ENCODE peak calls at places on chromosomes 5 and 9, in eight cellular contexts. One of them, this sample, is unnamed.
A peak's percentile ranks its signal among the peaks of the same experiment; 100 is the strongest.

GRCh38 chr5:83551826-83552225 is 80.3 kb downstream of the VCAN start:
- DNase-seq in transverse colon: no peak
- DNase-seq in OCI-LY7: no peak
- DNase-seq in psoas muscle: no peak
- DNase-seq in tibial nerve: no peak
- DNase-seq in SK-N-SH: no peak
- DNase-seq in right lobe of liver: no peak
- DNase-seq in heart left ventricle: no peak
- DNase-seq in this sample: no peak

GRCh38 chr9:69176446-69177135 is 2.5 kb downstream of the TJP2 start:
- DNase-seq in transverse colon: peak; percentile 15
- DNase-seq in OCI-LY7: no peak
- DNase-seq in psoas muscle: no peak
- DNase-seq in tibial nerve: no peak
- DNase-seq in SK-N-SH: no peak
- DNase-seq in right lobe of liver: no peak
- DNase-seq in heart left ventricle: no peak
- DNase-seq in this sample: no peak

GRCh38 chr5:14400085-14400484 is 181.5 kb upstream of the OTULINL start:
- DNase-seq in transverse colon: no peak
- DNase-seq in OCI-LY7: no peak
- DNase-seq in psoas muscle: no peak
- DNase-seq in tibial nerve: no peak
- DNase-seq in SK-N-SH: peak; percentile 53
- DNase-seq in right lobe of liver: no peak
- DNase-seq in heart left ventricle: no peak
- DNase-seq in this sample: no peak

GRCh38 chr9:126000731-126001580 is 253.8 kb downstream of the PBX3 start:
- DNase-seq in transverse colon: no peak
- DNase-seq in OCI-LY7: no peak
- DNase-seq in psoas muscle: peak; percentile 26
- DNase-seq in tibial nerve: no peak
- DNase-seq in SK-N-SH: peak; percentile 33
- DNase-seq in right lobe of liver: peak; percentile 88
- DNase-seq in heart left ventricle: no peak
- DNase-seq in this sample: peak; percentile 47

GRCh38 chr9:135997070-135998012 is 36.2 kb upstream of the UBAC1 start:
- DNase-seq in transverse colon: no peak
- DNase-seq in OCI-LY7: no peak
- DNase-seq in psoas muscle: no peak
- DNase-seq in tibial nerve: no peak
- DNase-seq in SK-N-SH: peak; percentile 70
- DNase-seq in right lobe of liver: no peak
- DNase-seq in heart left ventricle: no peak
- DNase-seq in this sample: no peak

GRCh38 chr9:129823163-129823933 is 588 bp downstream of the TOR1A start:
- DNase-seq in transverse colon: no peak
- DNase-seq in OCI-LY7: peak; percentile 48
- DNase-seq in psoas muscle: no peak
- DNase-seq in tibial nerve: no peak
- DNase-seq in SK-N-SH: peak; percentile 76
- DNase-seq in right lobe of liver: peak; percentile 55
- DNase-seq in heart left ventricle: peak; percentile 22
- DNase-seq in this sample: no peak

GRCh38 chr5:133458435-133458834 is 153.9 kb downstream of the FSTL4 start:
- DNase-seq in transverse colon: no peak
- DNase-seq in OCI-LY7: no peak
- DNase-seq in psoas muscle: no peak
- DNase-seq in tibial nerve: no peak
- DNase-seq in SK-N-SH: peak; percentile 78
- DNase-seq in right lobe of liver: no peak
- DNase-seq in heart left ventricle: no peak
- DNase-seq in this sample: no peak

GRCh38 chr9:70403618-70404025 is 10.8 kb downstream of the KLF9 start:
- DNase-seq in transverse colon: no peak
- DNase-seq in OCI-LY7: no peak
- DNase-seq in psoas muscle: no peak
- DNase-seq in tibial nerve: no peak
- DNase-seq in SK-N-SH: no peak
- DNase-seq in right lobe of liver: no peak
- DNase-seq in heart left ventricle: no peak
- DNase-seq in this sample: no peak

GRCh38 chr9:17942498-17942897 is 363.6 kb downstream of the SH3GL2 start:
- DNase-seq in transverse colon: peak; percentile 19
- DNase-seq in OCI-LY7: no peak
- DNase-seq in psoas muscle: no peak
- DNase-seq in tibial nerve: no peak
- DNase-seq in SK-N-SH: no peak
- DNase-seq in right lobe of liver: no peak
- DNase-seq in heart left ventricle: no peak
- DNase-seq in this sample: no peak

GRCh38 chr9:97848582-97849237 is 4.3 kb upstream of the FOXE1 start:
- DNase-seq in transverse colon: no peak
- DNase-seq in OCI-LY7: no peak
- DNase-seq in psoas muscle: peak; percentile 57
- DNase-seq in tibial nerve: no peak
- DNase-seq in SK-N-SH: no peak
- DNase-seq in right lobe of liver: peak; percentile 68
- DNase-seq in heart left ventricle: no peak
- DNase-seq in this sample: peak; percentile 74

GRCh38 chr9:108761530-108762347 is 94.0 kb downstream of the ACTL7B start:
- DNase-seq in transverse colon: peak; percentile 61
- DNase-seq in OCI-LY7: peak; percentile 51
- DNase-seq in psoas muscle: peak; percentile 59
- DNase-seq in tibial nerve: peak; percentile 42
- DNase-seq in SK-N-SH: peak; percentile 69
- DNase-seq in right lobe of liver: no peak
- DNase-seq in heart left ventricle: peak; percentile 51
- DNase-seq in this sample: peak; percentile 57

GRCh38 chr5:95861858-95862561 is 39.5 kb upstream of the GLRX start:
- DNase-seq in transverse colon: no peak
- DNase-seq in OCI-LY7: no peak
- DNase-seq in psoas muscle: no peak
- DNase-seq in tibial nerve: no peak
- DNase-seq in SK-N-SH: no peak
- DNase-seq in right lobe of liver: no peak
- DNase-seq in heart left ventricle: no peak
- DNase-seq in this sample: no peak

GRCh38 chr9:69180670-69181069 is 6.6 kb downstream of the TJP2 start:
- DNase-seq in transverse colon: peak; percentile 22
- DNase-seq in OCI-LY7: no peak
- DNase-seq in psoas muscle: no peak
- DNase-seq in tibial nerve: no peak
- DNase-seq in SK-N-SH: peak; percentile 74
- DNase-seq in right lobe of liver: no peak
- DNase-seq in heart left ventricle: peak; percentile 66
- DNase-seq in this sample: peak; percentile 79

GRCh38 chr9:121827251-121827967 is 176.0 kb downstream of the DAB2IP start:
- DNase-seq in transverse colon: no peak
- DNase-seq in OCI-LY7: no peak
- DNase-seq in psoas muscle: no peak
- DNase-seq in tibial nerve: no peak
- DNase-seq in SK-N-SH: no peak
- DNase-seq in right lobe of liver: no peak
- DNase-seq in heart left ventricle: no peak
- DNase-seq in this sample: no peak

GRCh38 chr5:4584982-4585381 is 555.1 kb upstream of the ADAMTS16 start:
- DNase-seq in transverse colon: no peak
- DNase-seq in OCI-LY7: no peak
- DNase-seq in psoas muscle: no peak
- DNase-seq in tibial nerve: no peak
- DNase-seq in SK-N-SH: no peak
- DNase-seq in right lobe of liver: no peak
- DNase-seq in heart left ventricle: no peak
- DNase-seq in this sample: no peak

GRCh38 chr5:6435356-6435755 is 13.3 kb upstream of the UBE2QL1 start:
- DNase-seq in transverse colon: no peak
- DNase-seq in OCI-LY7: peak; percentile 6
- DNase-seq in psoas muscle: peak; percentile 63
- DNase-seq in tibial nerve: no peak
- DNase-seq in SK-N-SH: no peak
- DNase-seq in right lobe of liver: no peak
- DNase-seq in heart left ventricle: no peak
- DNase-seq in this sample: no peak

GRCh38 chr5:116543501-116543900 is 31.1 kb downstream of the SEMA6A start:
- DNase-seq in transverse colon: no peak
- DNase-seq in OCI-LY7: no peak
- DNase-seq in psoas muscle: no peak
- DNase-seq in tibial nerve: no peak
- DNase-seq in SK-N-SH: no peak
- DNase-seq in right lobe of liver: no peak
- DNase-seq in heart left ventricle: no peak
- DNase-seq in this sample: no peak
- H3K27ac ChIP-seq in transverse colon: peak overlapping the region; percentile 88
- H3K27ac ChIP-seq in OCI-LY7: no peak overlapping the region
- H3K27ac ChIP-seq in psoas muscle: no peak overlapping the region
- H3K27ac ChIP-seq in tibial nerve: no peak overlapping the region
- H3K27ac ChIP-seq in SK-N-SH: no peak overlapping the region
- H3K27ac ChIP-seq in right lobe of liver: no peak overlapping the region
- H3K27ac ChIP-seq in heart left ventricle: no peak overlapping the region
- H3K27ac ChIP-seq in this sample: no peak overlapping the region

GRCh38 chr9:127575875-127576778 is 36.0 kb upstream of the STXBP1 start:
- DNase-seq in transverse colon: peak; percentile 68
- DNase-seq in OCI-LY7: no peak
- DNase-seq in psoas muscle: no peak
- DNase-seq in tibial nerve: no peak
- DNase-seq in SK-N-SH: no peak
- DNase-seq in right lobe of liver: peak; percentile 5
- DNase-seq in heart left ventricle: no peak
- DNase-seq in this sample: no peak
- H3K4me1 ChIP-seq in transverse colon: peaks cover 61% of the 10 kb centered on the region
- H3K4me1 ChIP-seq in OCI-LY7: peaks cover 6% of the 10 kb centered on the region
- H3K4me1 ChIP-seq in psoas muscle: peaks cover 4% of the 10 kb centered on the region
- H3K4me1 ChIP-seq in tibial nerve: peaks cover 38% of the 10 kb centered on the region
- H3K4me1 ChIP-seq in SK-N-SH: peaks cover 16% of the 10 kb centered on the region
- H3K4me1 ChIP-seq in right lobe of liver: peaks cover 2% of the 10 kb centered on the region
- H3K4me1 ChIP-seq in heart left ventricle: peaks cover 36% of the 10 kb centered on the region
- H3K4me1 ChIP-seq in this sample: no peaks in the 10 kb centered on the region

GRCh38 chr5:9186069-9186468 is 359.8 kb downstream of the SEMA5A start:
- DNase-seq in transverse colon: no peak
- DNase-seq in OCI-LY7: no peak
- DNase-seq in psoas muscle: no peak
- DNase-seq in tibial nerve: no peak
- DNase-seq in SK-N-SH: no peak
- DNase-seq in right lobe of liver: no peak
- DNase-seq in heart left ventricle: no peak
- DNase-seq in this sample: no peak

GRCh38 chr5:9187614-9188013 is 358.3 kb downstream of the SEMA5A start:
- DNase-seq in transverse colon: no peak
- DNase-seq in OCI-LY7: no peak
- DNase-seq in psoas muscle: no peak
- DNase-seq in tibial nerve: no peak
- DNase-seq in SK-N-SH: no peak
- DNase-seq in right lobe of liver: no peak
- DNase-seq in heart left ventricle: no peak
- DNase-seq in this sample: no peak

GRCh38 chr5:9189681-9190080 is 356.2 kb downstream of the SEMA5A start:
- DNase-seq in transverse colon: no peak
- DNase-seq in OCI-LY7: no peak
- DNase-seq in psoas muscle: no peak
- DNase-seq in tibial nerve: no peak
- DNase-seq in SK-N-SH: no peak
- DNase-seq in right lobe of liver: no peak
- DNase-seq in heart left ventricle: no peak
- DNase-seq in this sample: no peak

GRCh38 chr5:9188956-9189355 is 356.9 kb downstream of the SEMA5A start:
- DNase-seq in transverse colon: no peak
- DNase-seq in OCI-LY7: no peak
- DNase-seq in psoas muscle: no peak
- DNase-seq in tibial nerve: no peak
- DNase-seq in SK-N-SH: no peak
- DNase-seq in right lobe of liver: no peak
- DNase-seq in heart left ventricle: no peak
- DNase-seq in this sample: no peak

DNA sequence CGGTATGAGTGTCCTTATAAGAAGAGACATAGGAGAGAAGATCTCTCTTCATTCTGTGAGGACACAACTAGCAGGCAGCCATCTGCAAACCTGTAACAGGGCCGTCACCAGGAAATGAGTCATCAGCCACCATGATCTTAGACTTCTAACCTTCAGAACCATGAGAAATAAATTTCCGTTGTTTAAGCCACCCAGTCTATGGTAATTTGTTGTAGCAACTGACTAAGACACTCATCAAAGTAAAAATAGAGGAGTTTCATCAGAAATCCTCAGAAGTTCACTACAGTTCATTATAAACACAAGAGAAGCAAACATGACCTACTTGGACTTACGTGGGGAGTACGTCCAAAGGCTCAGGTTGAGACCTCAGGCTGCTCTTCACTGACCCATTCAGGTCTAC is 357.7 kb downstream of the SEMA5A start:
- DNase-seq in transverse colon: no peak
- DNase-seq in OCI-LY7: no peak
- DNase-seq in psoas muscle: no peak
- DNase-seq in tibial nerve: no peak
- DNase-seq in SK-N-SH: no peak
- DNase-seq in right lobe of liver: no peak
- DNase-seq in heart left ventricle: no peak
- DNase-seq in this sample: no peak
- H3K27ac ChIP-seq in transverse colon: no peak overlapping the region
- H3K27ac ChIP-seq in OCI-LY7: no peak overlapping the region
- H3K27ac ChIP-seq in psoas muscle: no peak overlapping the region
- H3K27ac ChIP-seq in tibial nerve: no peak overlapping the region
- H3K27ac ChIP-seq in SK-N-SH: peak overlapping the region; percentile 49
- H3K27ac ChIP-seq in right lobe of liver: no peak overlapping the region
- H3K27ac ChIP-seq in heart left ventricle: no peak overlapping the region
- H3K27ac ChIP-seq in this sample: no peak overlapping the region

DNA sequence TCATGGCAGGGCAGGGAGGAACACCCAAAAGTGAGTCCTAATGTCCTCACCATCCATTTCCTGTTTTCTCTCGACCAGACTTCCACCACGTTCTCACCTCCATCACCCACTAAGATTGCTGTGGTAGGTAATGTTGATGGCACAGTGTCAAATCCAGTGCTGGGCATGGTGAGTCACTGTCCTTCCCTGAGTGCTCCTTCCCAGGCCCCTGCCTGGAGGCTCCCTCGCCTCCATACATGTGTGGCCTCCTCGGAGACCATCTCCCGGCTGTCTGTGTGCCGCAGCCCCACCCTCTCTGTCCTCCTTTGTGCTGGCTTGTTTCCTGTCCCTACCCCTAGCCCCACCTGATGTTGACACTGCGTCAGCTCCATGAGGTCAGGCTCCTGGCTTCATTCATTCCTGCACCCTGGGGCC is 177.5 kb downstream of the SYK start:
- DNase-seq in transverse colon: no peak
- DNase-seq in OCI-LY7: no peak
- DNase-seq in psoas muscle: no peak
- DNase-seq in tibial nerve: no peak
- DNase-seq in SK-N-SH: no peak
- DNase-seq in right lobe of liver: no peak
- DNase-seq in heart left ventricle: no peak
- DNase-seq in this sample: no peak
- H3K4me1 ChIP-seq in transverse colon: no peaks in the 10 kb centered on the region
- H3K4me1 ChIP-seq in OCI-LY7: peaks cover 4% of the 10 kb centered on the region
- H3K4me1 ChIP-seq in psoas muscle: no peaks in the 10 kb centered on the region
- H3K4me1 ChIP-seq in tibial nerve: no peaks in the 10 kb centered on the region
- H3K4me1 ChIP-seq in SK-N-SH: no peaks in the 10 kb centered on the region
- H3K4me1 ChIP-seq in right lobe of liver: no peaks in the 10 kb centered on the region
- H3K4me1 ChIP-seq in heart left ventricle: no peaks in the 10 kb centered on the region
- H3K4me1 ChIP-seq in this sample: no peaks in the 10 kb centered on the region